ENCODE peak calls at places on chromosomes 5 and 9, in four cellular contexts. W, B, G and R are unnamed samples.

GRCh38 chr5:73282383-73282782 is 109.4 kb downstream of the TMEM174 start:
- DNase-seq in W (no peak), B (no peak), G (no peak), R (no peak)

GRCh38 chr5:139862313-139862712 is 66.7 kb downstream of the PSD2 start:
- DNase-seq in W (peak; percentile 16), B (peak; percentile 35), G (no peak), R (no peak)

GRCh38 chr5:40240111-40240510 is 439.6 kb upstream of the PTGER4 start:
- DNase-seq in W (peak; percentile 12), B (peak; percentile 52), G (no peak), R (no peak)

GRCh38 chr9:103755441-103755840 is 338.7 kb upstream of the SMC2 start:
- DNase-seq in W (no peak), B (no peak), G (no peak), R (no peak)

GRCh38 chr5:19950897-19951296 is 37.1 kb downstream of the CDH18 start:
- DNase-seq in W (no peak), B (no peak), G (no peak), R (no peak)

GRCh38 chr9:76150016-76150415 is 244.2 kb downstream of the RFK start:
- DNase-seq in W (no peak), B (no peak), G (no peak), R (no peak)

GRCh38 chr5:123088031-123088805 is 823 bp upstream of the PRDM6 start:
- DNase-seq in W (no peak), B (no peak), G (no peak), R (no peak)

GRCh38 chr5:101473483-101473882 is 570.4 kb upstream of the ST8SIA4 start:
- DNase-seq in W (no peak), B (peak; percentile 28), G (no peak), R (no peak)

GRCh38 chr5:320524-321232 is 836 bp upstream of the AHRR start:
- DNase-seq in W (no peak), B (no peak), G (no peak), R (peak; percentile 65)

GRCh38 chr9:94870465-94870792 is 143.9 kb downstream of the AOPEP start:
- DNase-seq in W (no peak), B (no peak), G (no peak), R (no peak)
- TF ChIP-seq CTCF in W (no peak), B (no peak), G (no peak), R (no peak)

DNA sequence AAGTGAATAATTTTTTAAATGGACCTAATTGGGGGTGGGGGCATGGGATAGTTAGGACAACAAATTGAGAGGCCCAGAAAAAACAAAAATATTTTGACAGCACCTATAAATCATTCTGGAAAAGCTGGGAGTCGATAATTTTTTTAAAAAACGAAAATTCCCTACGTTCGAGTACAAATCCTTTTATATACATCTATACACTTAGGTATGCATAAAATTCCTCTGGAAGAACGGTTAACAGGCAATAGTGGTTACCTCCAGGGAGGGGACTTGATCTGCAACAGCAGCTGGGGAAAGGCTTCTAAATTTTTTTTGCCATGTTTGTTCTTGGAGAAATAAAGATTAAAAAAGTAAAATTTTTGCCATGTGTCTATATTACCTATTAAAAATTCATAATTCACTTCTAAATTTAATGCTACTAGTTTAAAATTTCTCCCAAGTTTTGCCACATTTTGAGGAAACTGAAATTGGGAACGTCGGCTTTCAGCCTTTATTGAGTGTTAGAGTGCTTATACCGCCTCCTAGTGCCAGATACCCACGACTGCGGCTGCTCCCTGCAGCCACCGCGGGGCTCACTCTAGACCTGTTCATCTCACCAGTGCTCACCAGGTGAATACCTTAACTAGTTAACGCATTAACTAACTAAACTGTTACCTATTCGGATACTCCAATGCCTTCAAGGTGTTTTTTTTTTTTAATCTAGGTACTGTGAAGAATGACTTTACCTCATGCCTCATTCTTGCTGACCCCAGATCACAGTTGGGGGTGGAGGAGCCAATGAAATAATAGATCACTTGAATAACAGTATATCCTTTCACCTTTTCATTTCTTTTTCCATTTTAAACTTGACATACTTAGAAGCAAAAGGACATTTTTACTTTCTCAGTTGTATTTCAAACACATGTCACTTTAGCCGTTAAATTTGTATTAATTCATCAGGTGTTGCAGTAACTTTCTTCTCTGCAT is 1.8 kb upstream of the BHMT start:
- DNase-seq in W (no peak), B (no peak), G (no peak), R (no peak)
- TF ChIP-seq CTCF in W (peak; percentile 39), B (peak; percentile 43), G (peak; percentile 53), R (peak; percentile 49)

DNA sequence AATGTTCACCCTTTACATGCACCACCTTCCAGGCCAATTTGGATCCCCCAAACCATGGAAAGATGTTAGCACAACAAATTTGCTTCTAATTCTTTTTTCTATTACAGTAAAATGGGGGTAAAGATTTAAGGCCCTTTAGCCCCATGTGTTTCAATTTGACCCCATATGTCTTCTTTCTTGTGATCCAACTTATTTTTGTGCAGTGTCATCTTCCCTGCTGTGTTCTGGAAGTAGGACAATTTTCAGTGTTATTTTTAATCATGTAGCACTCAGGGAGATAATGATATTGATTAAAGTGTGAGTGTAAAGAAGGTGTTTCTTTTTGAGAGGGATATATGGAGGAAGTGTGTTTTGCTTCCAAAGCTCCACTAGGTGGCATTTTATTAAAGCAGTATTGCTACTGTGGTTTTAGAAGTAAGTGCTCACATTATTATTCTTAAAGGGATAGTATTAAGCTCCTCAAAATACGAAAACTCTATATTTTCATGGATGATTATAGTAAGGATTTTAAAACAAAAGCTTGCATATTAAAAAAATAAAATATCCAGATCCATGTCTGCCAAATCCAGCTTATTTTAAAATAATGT is 118.7 kb upstream of the ATP10B start:
- DNase-seq in W (no peak), B (peak; percentile 1), G (no peak), R (no peak)
- TF ChIP-seq CTCF in W (no peak), B (peak; percentile 15), G (no peak), R (no peak)

GRCh38 chr9:25048098-25048497 is 502.4 kb upstream of the IZUMO3 start:
- DNase-seq in W (no peak), B (no peak), G (no peak), R (no peak)
- TF ChIP-seq CTCF in W (no peak), B (no peak), G (no peak), R (no peak)

GRCh38 chr9:111853450-111853827 is 43.2 kb upstream of the UGCG start:
- DNase-seq in W (no peak), B (no peak), G (no peak), R (no peak)

GRCh38 chr9:111854799-111855198 is 41.8 kb upstream of the UGCG start:
- DNase-seq in W (peak; percentile 45), B (no peak), G (no peak), R (no peak)

GRCh38 chr9:111852291-111852690 is 44.3 kb upstream of the UGCG start:
- DNase-seq in W (no peak), B (no peak), G (no peak), R (no peak)

DNA sequence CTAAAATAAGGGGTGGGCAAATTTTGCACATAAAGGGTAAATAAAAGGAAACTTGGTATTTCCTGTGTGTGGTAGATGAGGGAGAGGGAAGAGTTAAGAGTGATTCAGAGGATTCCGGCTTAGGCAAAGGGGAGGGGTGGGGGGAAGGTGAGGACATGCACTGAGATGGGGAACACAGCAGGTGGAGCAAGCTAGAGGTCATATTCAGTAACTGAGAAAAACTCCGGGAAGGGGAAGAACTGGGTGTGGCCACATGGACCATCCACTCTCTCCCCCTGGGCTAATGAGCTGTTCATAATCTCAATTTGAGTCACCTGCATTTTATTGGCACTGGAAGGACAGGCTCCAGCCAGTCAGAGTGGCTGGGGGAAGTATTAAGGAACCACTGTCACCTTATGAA is 45.1 kb upstream of the UGCG start:
- DNase-seq in W (peak; percentile 22), B (peak; percentile 27), G (no peak), R (no peak)
- TF ChIP-seq CTCF in W (no peak), B (no peak), G (no peak), R (no peak)